ENCODE peak calls at places on chromosome 13, in four cellular contexts. E is mammary epithelial cell, H is left ventricle myocardium inferior, J is PC-3. W is an unnamed sample.

GRCh38 chr13:30156270-30156669 is 151.1 kb downstream of the KATNAL1 start:
- DNase-seq in E (no peak), H (no peak), J (peak; percentile 37), W (no peak)

GRCh38 chr13:96899946-96900345 is 94.3 kb downstream of the OXGR1 start:
- DNase-seq in E (no peak), H (no peak), J (no peak), W (no peak)

GRCh38 chr13:23433171-23434153 is at the start of gene SACS:
- DNase-seq in E (peak; percentile 31), H (no peak), J (peak; percentile 17), W (no peak)

GRCh38 chr13:98264877-98265276 is 87.8 kb upstream of the RNF113B start:
- DNase-seq in E (no peak), H (no peak), J (no peak), W (no peak)

GRCh38 chr13:113064000-113064533 is 41.5 kb upstream of the F7 start:
- DNase-seq in E (no peak), H (no peak), J (no peak), W (peak; percentile 22)

GRCh38 chr13:36783883-36784282 is 35.1 kb upstream of the RFXAP start:
- DNase-seq in E (no peak), H (no peak), J (no peak), W (no peak)

GRCh38 chr13:97506511-97506910 is 72.5 kb downstream of the RAP2A start:
- DNase-seq in E (no peak), H (no peak), J (no peak), W (no peak)

GRCh38 chr13:24071423-24072075 is 89.0 kb upstream of the SPATA13 start:
- DNase-seq in E (peak; percentile 7), H (no peak), J (peak; percentile 60), W (no peak)

GRCh38 chr13:79799466-79799865 is 318.5 kb downstream of the NDFIP2 start:
- DNase-seq in E (no peak), H (no peak), J (no peak), W (no peak)

GRCh38 chr13:24221007-24221406 is 60.5 kb downstream of the SPATA13 start:
- DNase-seq in E (no peak), H (no peak), J (peak; percentile 46), W (no peak)

GRCh38 chr13:78147905-78148304 is 229.3 kb upstream of the EDNRB start:
- DNase-seq in E (peak; percentile 29), H (no peak), J (peak; percentile 61), W (no peak)

GRCh38 chr13:31538067-31539042 is 201.0 kb upstream of the RXFP2 start:
- DNase-seq in E (peak; percentile 8), H (no peak), J (peak; percentile 59), W (no peak)

GRCh38 chr13:98345103-98345899 is 168.2 kb upstream of the RNF113B start:
- DNase-seq in E (no peak), H (no peak), J (no peak), W (no peak)

GRCh38 chr13:112814905-112815585 is 125.2 kb downstream of the ATP11A start:
- DNase-seq in E (no peak), H (peak; percentile 46), J (peak; percentile 34), W (peak; percentile 65)

GRCh38 chr13:53854321-53854720 is 825.7 kb downstream of the OLFM4 start:
- DNase-seq in E (no peak), H (no peak), J (no peak), W (no peak)

GRCh38 chr13:79485014-79485441 is 4.1 kb downstream of the NDFIP2 start:
- DNase-seq in E (peak; percentile 88), H (no peak), J (peak; percentile 77), W (no peak)

GRCh38 chr13:24982333-24982999 is 113.5 kb upstream of the PABPC3 start:
- DNase-seq in E (no peak), H (peak; percentile 39), J (no peak), W (peak; percentile 69)

GRCh38 chr13:112756967-112757758 is 67.3 kb downstream of the ATP11A start:
- DNase-seq in E (no peak), H (no peak), J (no peak), W (no peak)

GRCh38 chr13:72620874-72621273 is 106.6 kb downstream of the MZT1 start:
- DNase-seq in E (no peak), H (no peak), J (no peak), W (no peak)

GRCh38 chr13:31860002-31860401 is 120.7 kb downstream of the RXFP2 start:
- DNase-seq in E (no peak), H (no peak), J (no peak), W (no peak)

GRCh38 chr13:20399961-20400360 is 125.7 kb downstream of the CRYL1 start:
- DNase-seq in E (no peak), H (no peak), J (no peak), W (no peak)

GRCh38 chr13:35472308-35473008 is 4.0 kb downstream of the MAB21L1 start:
- DNase-seq in E (no peak), H (no peak), J (no peak), W (no peak)

GRCh38 chr13:92315265-92315664 is 911.3 kb upstream of the GPC6 start:
- DNase-seq in E (no peak), H (no peak), J (no peak), W (no peak)

GRCh38 chr13:20902438-20903163 is at the start of gene XPO4:
- DNase-seq in E (peak; percentile 76), H (peak; percentile 81), J (peak; percentile 86), W (peak; percentile 91)

GRCh38 chr13:43119206-43119605 is 95.8 kb downstream of the DNAJC15 start:
- DNase-seq in E (no peak), H (no peak), J (no peak), W (no peak)

GRCh38 chr13:99971576-99972189 is at the start of gene ZIC5:
- DNase-seq in E (no peak), H (no peak), J (no peak), W (no peak)

GRCh38 chr13:111203742-111204386 is 88.8 kb downstream of the ARHGEF7 start:
- DNase-seq in E (no peak), H (no peak), J (no peak), W (peak; percentile 31)

GRCh38 chr13:93847162-93847561 is 620.6 kb downstream of the GPC6 start:
- DNase-seq in E (peak; percentile 83), H (no peak), J (peak; percentile 80), W (no peak)

GRCh38 chr13:77026255-77026782 is 640 bp downstream of the FBXL3 start:
- DNase-seq in E (peak; percentile 75), H (peak; percentile 85), J (peak; percentile 61), W (peak; percentile 94)

GRCh38 chr13:77781804-77782203 is 84.3 kb downstream of the SLAIN1 start:
- DNase-seq in E (no peak), H (peak; percentile 18), J (no peak), W (no peak)

GRCh38 chr13:27379126-27379525 is 45.3 kb upstream of the GTF3A start:
- DNase-seq in E (no peak), H (no peak), J (no peak), W (no peak)

GRCh38 chr13:27375686-27376326 is 48.6 kb upstream of the GTF3A start:
- DNase-seq in E (peak; percentile 19), H (peak; percentile 46), J (peak; percentile 72), W (no peak)

GRCh38 chr13:27383104-27383921 is 41.1 kb upstream of the GTF3A start:
- DNase-seq in E (no peak), H (no peak), J (no peak), W (no peak)

GRCh38 chr13:27381601-27382000 is 42.8 kb upstream of the GTF3A start:
- DNase-seq in E (no peak), H (no peak), J (no peak), W (no peak)

DNA sequence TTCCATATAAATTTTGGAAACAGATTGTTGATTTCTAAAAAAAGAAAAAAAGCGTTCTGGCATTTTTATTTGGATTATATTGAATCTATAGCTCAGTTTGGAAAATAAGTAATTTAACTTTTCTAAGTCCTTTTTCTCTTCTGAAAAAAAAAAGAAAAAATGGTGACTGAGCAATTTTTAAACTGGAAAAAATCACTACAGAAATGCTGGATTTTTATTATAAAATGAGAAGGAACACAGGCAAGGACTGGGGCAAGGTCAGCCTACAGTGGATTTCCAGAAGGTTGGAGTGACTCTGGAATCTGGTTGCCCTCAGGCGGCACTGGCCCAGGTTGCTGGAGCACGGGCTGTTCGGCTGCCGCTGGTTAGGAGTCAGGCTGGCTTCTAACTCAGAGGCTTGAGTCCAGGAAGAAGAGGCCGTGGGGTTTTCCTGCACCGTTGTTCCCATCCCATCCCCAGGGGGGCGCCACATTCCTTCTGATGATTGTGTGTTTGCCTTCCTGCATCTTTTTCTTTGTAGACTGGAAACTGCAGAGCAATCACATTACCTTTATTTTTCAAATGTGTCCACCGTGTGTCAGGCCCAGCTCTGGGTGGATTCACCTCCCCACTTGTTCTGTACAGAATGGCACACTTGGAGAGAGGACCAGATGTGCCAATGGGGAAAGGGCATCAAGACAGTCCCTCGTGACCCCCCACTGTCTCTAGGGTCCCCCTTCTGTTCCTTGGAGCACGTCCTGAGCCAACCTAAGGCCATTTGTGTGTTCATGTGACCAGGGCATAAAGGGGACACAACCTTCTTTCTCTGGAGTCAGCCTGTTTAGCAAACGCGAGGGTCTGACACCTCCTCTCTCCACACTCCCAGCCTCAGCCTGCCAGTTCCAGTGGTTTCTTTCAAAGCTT is 44.5 kb upstream of the GTF3A start:
- DNase-seq in E (peak; percentile 49), H (peak; percentile 36), J (peak; percentile 76), W (no peak)
- TF ChIP-seq CTCF in E (peak; percentile 76), H (peak; percentile 58), J (peak; percentile 80), W (peak; percentile 46)

GRCh38 chr13:45615501-45616101 is at the start of gene ERICH6B:
- DNase-seq in E (no peak), H (peak; percentile 19), J (no peak), W (no peak)
- TF ChIP-seq CTCF in E (no peak), H (no peak), J (no peak), W (no peak)

GRCh38 chr13:104534847-104535246 is 1468.6 kb upstream of the SLC10A2 start:
- DNase-seq in E (no peak), H (no peak), J (peak; percentile 18), W (no peak)
- TF ChIP-seq CTCF in E (no peak), H (no peak), J (peak; percentile 33), W (no peak)

DNA sequence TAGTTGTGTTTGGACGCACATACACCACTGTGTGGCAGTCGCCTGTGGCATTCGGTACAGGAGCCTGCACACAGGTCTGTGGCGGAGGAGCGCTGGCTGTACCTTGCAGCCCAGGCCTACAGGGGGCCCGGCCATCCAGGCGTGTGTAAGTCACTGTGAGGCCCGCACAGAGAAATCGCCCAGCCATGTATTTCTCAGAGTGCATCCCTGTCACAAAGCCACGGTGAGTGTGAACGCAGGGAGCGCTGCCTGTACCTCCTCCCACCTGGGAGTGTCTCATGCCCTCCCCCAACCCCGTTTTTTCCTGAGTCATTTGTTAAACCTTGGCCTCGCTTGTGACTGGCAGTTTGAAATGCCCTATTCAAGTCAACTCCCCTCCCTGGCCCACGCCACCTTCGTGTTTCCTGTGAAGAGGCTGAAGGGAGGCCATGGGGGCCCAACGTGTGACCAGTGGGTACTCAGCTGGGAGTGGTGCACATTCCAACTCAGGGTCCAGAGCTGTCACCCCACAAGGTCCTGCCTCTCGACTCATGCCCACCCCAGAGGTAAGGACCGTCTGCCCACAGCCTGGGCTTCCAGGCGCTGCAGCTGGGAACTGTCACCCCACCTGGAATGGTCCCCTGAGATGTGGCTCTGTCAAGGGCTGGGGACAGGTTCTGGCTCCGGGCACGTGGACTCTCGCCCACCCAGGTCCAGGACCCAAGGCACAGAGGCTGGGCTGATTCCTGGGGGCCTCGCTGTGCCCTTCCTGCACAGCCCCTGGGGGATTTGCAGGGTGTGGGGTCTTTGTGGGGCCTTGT is 11.6 kb upstream of the RASA3 start:
- DNase-seq in E (no peak), H (no peak), J (no peak), W (peak; percentile 3)
- TF ChIP-seq CTCF in E (no peak), H (no peak), J (peak; percentile 21), W (no peak)

DNA sequence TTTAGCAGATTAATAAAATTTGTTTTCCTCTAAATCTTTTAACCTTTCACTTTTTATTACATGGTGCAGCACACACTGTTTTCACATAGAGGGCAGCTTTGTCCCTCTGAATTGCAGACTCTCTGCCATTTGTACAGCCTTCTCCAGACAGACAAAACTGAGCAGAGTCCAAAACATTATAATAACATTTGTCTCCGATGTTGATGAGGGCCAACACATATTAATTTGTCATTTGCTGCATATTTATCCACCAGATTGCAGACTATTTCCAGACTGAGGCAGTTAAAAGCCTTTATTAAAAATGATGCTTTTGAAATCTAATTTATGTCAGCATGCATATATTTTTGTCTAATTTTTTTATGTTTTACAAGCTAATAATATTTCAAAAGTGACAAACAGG is 1251.9 kb upstream of the SLC10A2 start:
- DNase-seq in E (peak; percentile 34), H (no peak), J (peak; percentile 38), W (no peak)
- TF ChIP-seq CTCF in E (peak; percentile 55), H (peak; percentile 46), J (peak; percentile 69), W (peak; percentile 44)

W was measured in heart left ventricle.